ENCODE peak calls at places on chromosomes 13 and 19, in four cellular contexts. One of them, this sample, is unnamed.

GRCh38 chr13:112719556-112719955 is 29.7 kb downstream of the ATP11A start:
- DNase-seq in vagina: no peak
- DNase-seq in neural progenitor cell: no peak
- DNase-seq in DND-41: no peak
- DNase-seq in this sample: no peak

GRCh38 chr13:92362717-92363116 is 863.9 kb upstream of the GPC6 start:
- DNase-seq in DND-41: no peak
- DNase-seq in vagina: no peak
- DNase-seq in neural progenitor cell: peak
- DNase-seq in this sample: no peak

GRCh38 chr13:106532111-106532929 is 3.1 kb downstream of the EFNB2 start:
- DNase-seq in neural progenitor cell: peak
- DNase-seq in vagina: no peak
- DNase-seq in DND-41: no peak
- DNase-seq in this sample: no peak

GRCh38 chr13:28582225-28582891 is 76.6 kb upstream of the POMP start:
- DNase-seq in DND-41: no peak
- DNase-seq in vagina: no peak
- DNase-seq in neural progenitor cell: no peak
- DNase-seq in this sample: peak

GRCh38 chr13:73300718-73301425 is 242.1 kb downstream of the KLF5 start:
- DNase-seq in vagina: no peak
- DNase-seq in DND-41: no peak
- DNase-seq in neural progenitor cell: no peak
- DNase-seq in this sample: no peak

GRCh38 chr13:102905905-102906304 is 60.1 kb downstream of the ERCC5 start:
- DNase-seq in DND-41: no peak
- DNase-seq in neural progenitor cell: no peak
- DNase-seq in vagina: no peak
- DNase-seq in this sample: no peak

GRCh38 chr13:50626031-50626643 is 217.4 kb downstream of the DLEU7 start:
- DNase-seq in neural progenitor cell: no peak
- DNase-seq in vagina: no peak
- DNase-seq in DND-41: no peak
- DNase-seq in this sample: no peak

GRCh38 chr13:109764474-109765292 is 21.7 kb downstream of the IRS2 start:
- DNase-seq in neural progenitor cell: peak
- DNase-seq in DND-41: peak
- DNase-seq in vagina: no peak
- DNase-seq in this sample: no peak

GRCh38 chr13:101869553-101869952 is 417.1 kb downstream of the ITGBL1 start:
- DNase-seq in vagina: no peak
- DNase-seq in DND-41: no peak
- DNase-seq in neural progenitor cell: no peak
- DNase-seq in this sample: no peak

GRCh38 chr13:110887955-110888333 is 26.9 kb downstream of the ANKRD10 start:
- DNase-seq in neural progenitor cell: peak
- DNase-seq in DND-41: no peak
- DNase-seq in vagina: no peak
- DNase-seq in this sample: no peak

GRCh38 chr19:11244846-11245589 is 5.6 kb downstream of the ANGPTL8 start:
- DNase-seq in neural progenitor cell: no peak
- DNase-seq in vagina: no peak
- DNase-seq in DND-41: no peak
- DNase-seq in this sample: no peak

GRCh38 chr13:33277946-33278345 is 7.6 kb downstream of the STARD13 start:
- DNase-seq in neural progenitor cell: no peak
- DNase-seq in vagina: no peak
- DNase-seq in DND-41: no peak
- DNase-seq in this sample: no peak

GRCh38 chr19:29671393-29672076 is 6.3 kb downstream of the PLEKHF1 start:
- DNase-seq in vagina: no peak
- DNase-seq in neural progenitor cell: no peak
- DNase-seq in DND-41: peak
- DNase-seq in this sample: peak
- TF ChIP-seq CTCF in vagina: no peak
- TF ChIP-seq CTCF in neural progenitor cell: no peak
- TF ChIP-seq CTCF in DND-41: peak
- TF ChIP-seq CTCF in this sample: peak

GRCh38 chr19:49127674-49128544 is 8.6 kb downstream of the PPFIA3 start:
- DNase-seq in neural progenitor cell: peak
- DNase-seq in DND-41: peak
- DNase-seq in vagina: peak
- DNase-seq in this sample: peak
- TF ChIP-seq CTCF in neural progenitor cell: peak
- TF ChIP-seq CTCF in DND-41: peak
- TF ChIP-seq CTCF in vagina: no peak
- TF ChIP-seq CTCF in this sample: no peak

GRCh38 chr13:26051231-26052135 is at the start of gene SHISA2:
- DNase-seq in vagina: no peak
- DNase-seq in DND-41: peak
- DNase-seq in neural progenitor cell: peak
- DNase-seq in this sample: peak

GRCh38 chr13:26048745-26049144 is 3.1 kb downstream of the SHISA2 start:
- DNase-seq in DND-41: no peak
- DNase-seq in neural progenitor cell: no peak
- DNase-seq in vagina: no peak
- DNase-seq in this sample: no peak

GRCh38 chr13:26052136-26052736 is 420 bp upstream of the SHISA2 start:
- DNase-seq in DND-41: no peak
- DNase-seq in vagina: no peak
- DNase-seq in neural progenitor cell: peak
- DNase-seq in this sample: no peak

GRCh38 chr13:26053418-26053980 is 1.7 kb upstream of the SHISA2 start:
- DNase-seq in vagina: no peak
- DNase-seq in DND-41: no peak
- DNase-seq in neural progenitor cell: no peak
- DNase-seq in this sample: no peak

DNA sequence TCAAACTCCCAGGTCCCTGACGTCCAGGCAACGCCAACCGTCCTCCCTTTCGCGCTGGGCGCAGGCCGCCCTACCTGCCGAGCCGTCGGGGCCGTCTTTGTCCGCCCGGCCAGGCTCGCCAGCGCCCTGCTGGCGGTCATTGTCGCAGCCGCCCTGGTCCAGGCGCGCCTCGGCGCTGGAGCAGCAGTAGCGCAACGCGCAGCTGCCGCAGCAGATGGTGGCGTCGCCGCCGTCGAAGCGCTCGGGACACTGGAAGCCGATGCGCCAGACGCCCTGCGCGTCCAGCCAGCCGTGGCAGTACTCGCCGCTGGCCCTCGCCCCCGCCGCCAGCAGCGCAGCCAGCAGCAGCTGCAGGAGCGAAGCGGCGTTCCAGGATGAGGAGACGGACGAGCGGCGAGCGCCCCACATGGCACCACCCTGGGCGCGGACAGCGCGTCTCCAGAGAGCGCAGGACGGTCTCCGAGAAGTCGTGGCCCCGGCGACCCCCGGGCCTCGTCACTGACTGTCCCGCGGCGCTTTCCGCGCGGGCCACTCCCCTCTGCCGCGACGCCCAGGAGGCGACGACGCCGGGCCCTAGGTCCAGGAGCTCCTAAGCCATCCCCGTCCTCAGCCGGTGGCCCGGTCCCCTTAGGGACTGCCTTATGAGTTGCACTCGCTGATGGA is 1.1 kb downstream of the SHISA2 start:
- DNase-seq in vagina: no peak
- DNase-seq in neural progenitor cell: peak
- DNase-seq in DND-41: no peak
- DNase-seq in this sample: no peak
- TF ChIP-seq CTCF in vagina: no peak
- TF ChIP-seq CTCF in neural progenitor cell: peak
- TF ChIP-seq CTCF in DND-41: no peak
- TF ChIP-seq CTCF in this sample: no peak

GRCh38 chr19:31314849-31315620 is 34.2 kb downstream of the TSHZ3 start:
- DNase-seq in vagina: no peak
- DNase-seq in neural progenitor cell: peak
- DNase-seq in DND-41: no peak
- DNase-seq in this sample: no peak
- TF ChIP-seq CTCF in vagina: no peak
- TF ChIP-seq CTCF in neural progenitor cell: peak
- TF ChIP-seq CTCF in DND-41: no peak
- TF ChIP-seq CTCF in this sample: no peak

GRCh38 chr13:20127563-20128458 is 33.0 kb downstream of the GJA3 start:
- DNase-seq in neural progenitor cell: peak
- DNase-seq in vagina: no peak
- DNase-seq in DND-41: peak
- DNase-seq in this sample: peak

GRCh38 chr13:20130012-20130411 is 30.8 kb downstream of the GJA3 start:
- DNase-seq in DND-41: no peak
- DNase-seq in vagina: no peak
- DNase-seq in neural progenitor cell: no peak
- DNase-seq in this sample: no peak

GRCh38 chr13:20129076-20129475 is 31.8 kb downstream of the GJA3 start:
- DNase-seq in vagina: no peak
- DNase-seq in neural progenitor cell: no peak
- DNase-seq in DND-41: no peak
- DNase-seq in this sample: no peak

GRCh38 chr13:20127263-20127562 is 33.6 kb downstream of the GJA3 start:
- DNase-seq in neural progenitor cell: no peak
- DNase-seq in vagina: no peak
- DNase-seq in DND-41: peak
- DNase-seq in this sample: no peak

DNA sequence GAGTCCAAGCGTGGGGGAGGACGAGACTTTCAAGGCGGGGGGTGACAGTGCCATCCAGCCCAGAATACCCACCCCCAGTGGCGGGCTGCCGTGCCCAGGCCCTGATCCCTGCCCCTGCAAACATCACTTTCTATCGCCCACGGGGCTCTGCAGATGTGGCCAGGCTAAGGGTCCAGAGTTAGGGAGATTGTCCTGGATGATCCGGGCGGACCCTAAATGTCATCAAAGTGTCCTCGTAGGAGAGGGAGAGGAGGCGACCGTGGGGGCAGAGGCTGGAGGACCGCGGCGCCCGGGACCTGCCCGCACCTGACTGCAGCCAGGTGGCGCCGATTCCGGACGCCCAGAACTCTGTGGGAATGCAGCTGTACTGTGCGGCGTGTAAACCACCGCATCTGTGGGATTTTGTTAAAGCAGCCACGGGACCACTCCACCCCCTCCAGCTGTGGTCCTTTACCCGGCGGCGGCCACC is 32.4 kb downstream of the GJA3 start:
- DNase-seq in DND-41: peak
- DNase-seq in vagina: no peak
- DNase-seq in neural progenitor cell: peak
- DNase-seq in this sample: no peak
- TF ChIP-seq CTCF in DND-41: peak
- TF ChIP-seq CTCF in vagina: no peak
- TF ChIP-seq CTCF in neural progenitor cell: peak
- TF ChIP-seq CTCF in this sample: no peak

DNA sequence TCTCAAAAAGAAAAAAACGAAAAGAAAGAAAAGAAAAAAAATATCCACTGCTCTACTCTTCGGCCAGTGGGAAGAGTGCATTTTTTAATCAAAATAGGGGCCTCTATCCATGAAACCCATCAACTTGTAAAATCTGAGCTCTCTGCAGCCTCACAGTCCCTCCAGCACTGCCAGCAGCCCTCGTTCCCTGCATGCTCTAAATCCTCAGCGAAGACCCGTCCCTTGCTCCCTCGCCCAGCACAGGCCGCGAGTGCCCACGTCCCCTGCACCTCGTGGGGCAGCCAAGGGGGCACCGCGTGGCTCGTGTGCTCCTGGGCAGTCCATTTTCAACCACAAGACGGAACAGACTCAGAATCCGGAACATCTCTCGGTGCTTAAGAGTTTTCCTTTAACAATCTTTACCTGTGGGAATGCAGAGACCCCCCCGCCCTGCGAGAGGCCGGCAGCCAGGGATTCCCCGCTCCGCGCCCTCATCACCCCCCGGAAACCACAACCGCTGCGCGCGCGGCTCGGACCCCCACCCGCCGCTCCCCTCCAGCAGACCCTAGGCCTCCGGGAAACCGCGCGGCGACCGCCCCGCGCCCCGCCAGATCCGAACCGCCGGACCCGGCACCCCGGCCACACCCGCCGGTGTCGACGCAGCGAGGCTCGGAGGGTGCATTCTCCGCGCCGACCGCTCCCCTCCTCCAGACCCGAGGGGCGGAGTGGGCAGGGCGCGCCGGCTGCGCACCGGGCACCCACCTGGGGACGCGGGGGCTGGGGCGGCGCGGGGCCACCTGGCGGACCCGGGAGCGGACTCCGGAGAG is 624 bp downstream of the ANKRD27 start:
- DNase-seq in DND-41: peak
- DNase-seq in vagina: no peak
- DNase-seq in neural progenitor cell: peak
- DNase-seq in this sample: no peak
- TF ChIP-seq CTCF in DND-41: no peak
- TF ChIP-seq CTCF in vagina: no peak
- TF ChIP-seq CTCF in neural progenitor cell: peak
- TF ChIP-seq CTCF in this sample: no peak

This sample was measured in GM10248.